ENCODE peak calls at places on chromosomes 13 and 19, in nine cellular contexts. K is IMR-90, Q is colonic mucosa, I is esophagus squamous epithelium, T is cardiac fibroblast, R is AG10803, P is AG04450, A is DND-41, Y is NB4. F is an unnamed sample.

GRCh38 chr19:23817519-23817918 is 58.8 kb upstream of the ZNF681 start:
- DNase-seq in T (peak; percentile 36), I (no peak), K (peak; percentile 4), R (no peak), A (peak; percentile 40), P (no peak), Q (peak; percentile 27), Y (peak; percentile 68), F (peak; percentile 19)

GRCh38 chr19:34480971-34481821 is at the start of gene WTIP:
- DNase-seq in T (peak; percentile 82), I (no peak), Y (no peak), P (peak; percentile 80), Q (peak; percentile 39), R (peak; percentile 94), A (no peak), K (peak; percentile 88), F (no peak)

GRCh38 chr13:94656766-94657165 is 55.1 kb downstream of the GPR180 start:
- DNase-seq in R (peak; percentile 98), Q (no peak), I (no peak), Y (no peak), T (peak; percentile 92), A (no peak), P (peak; percentile 91), K (peak; percentile 99), F (peak; percentile 58)

GRCh38 chr19:40442328-40443130 is 1.6 kb downstream of the SERTAD3 start:
- DNase-seq in T (no peak), Q (no peak), K (no peak), I (no peak), Y (no peak), P (no peak), R (no peak), A (peak; percentile 43), F (peak; percentile 64)

GRCh38 chr19:40799558-40800338 is 757 bp downstream of the EGLN2 start:
- DNase-seq in T (no peak), K (no peak), Q (peak; percentile 58), I (no peak), Y (peak; percentile 63), A (no peak), R (no peak), P (no peak), F (peak; percentile 58)

GRCh38 chr13:112756967-112757758 is 67.3 kb downstream of the ATP11A start:
- DNase-seq in P (no peak), T (no peak), A (no peak), Y (no peak), R (no peak), I (no peak), Q (no peak), K (no peak), F (no peak)

GRCh38 chr19:5387472-5387871 is 46.9 kb upstream of the PTPRS start:
- DNase-seq in P (no peak), T (no peak), A (no peak), Q (no peak), K (no peak), Y (no peak), I (no peak), R (no peak), F (no peak)

GRCh38 chr13:63731896-63732295 is 2316.2 kb upstream of the PCDH20 start:
- DNase-seq in I (no peak), Q (no peak), A (no peak), Y (no peak), K (no peak), T (no peak), R (no peak), P (no peak), F (no peak)

GRCh38 chr13:36475468-36475867 is 43.2 kb downstream of the CCNA1 start:
- DNase-seq in P (no peak), T (peak; percentile 30), R (no peak), A (no peak), Y (peak; percentile 58), Q (no peak), K (no peak), I (no peak), F (no peak)

GRCh38 chr13:32657309-32657708 is 71.1 kb downstream of the PDS5B start:
- DNase-seq in Q (no peak), A (no peak), T (no peak), I (no peak), R (no peak), Y (no peak), K (no peak), P (no peak), F (no peak)

GRCh38 chr13:48231080-48231479 is 1.9 kb upstream of the ITM2B start:
- DNase-seq in Q (no peak), R (no peak), T (peak; percentile 42), P (no peak), K (no peak), Y (no peak), A (no peak), I (no peak), F (no peak)

GRCh38 chr19:19562665-19563347 is 24.7 kb downstream of the CILP2 start:
- DNase-seq in P (no peak), R (no peak), Y (peak; percentile 49), I (no peak), Q (no peak), K (no peak), A (no peak), T (no peak), F (no peak)

GRCh38 chr13:40812102-40812501 is 22.7 kb downstream of the SLC25A15 start:
- DNase-seq in K (no peak), Y (peak; percentile 24), T (no peak), I (no peak), Q (no peak), R (no peak), P (no peak), A (no peak), F (no peak)

GRCh38 chr19:16067205-16067938 is 8.9 kb upstream of the TPM4 start:
- DNase-seq in P (peak; percentile 82), A (no peak), T (peak; percentile 90), K (peak; percentile 87), I (no peak), R (peak; percentile 88), Q (peak; percentile 79), Y (peak; percentile 49), F (no peak)
- H3K4me3 ChIP-seq in P (peak overlapping the region; percentile 90), A (no peak overlapping the region), T (peak overlapping the region; percentile 48), K (peak overlapping the region; percentile 54), I (peak overlapping the region; percentile 72), R (peak overlapping the region; percentile 57), Q (peak overlapping the region; percentile 29), Y (peak overlapping the region; percentile 54), F (no peak overlapping the region)

DNA sequence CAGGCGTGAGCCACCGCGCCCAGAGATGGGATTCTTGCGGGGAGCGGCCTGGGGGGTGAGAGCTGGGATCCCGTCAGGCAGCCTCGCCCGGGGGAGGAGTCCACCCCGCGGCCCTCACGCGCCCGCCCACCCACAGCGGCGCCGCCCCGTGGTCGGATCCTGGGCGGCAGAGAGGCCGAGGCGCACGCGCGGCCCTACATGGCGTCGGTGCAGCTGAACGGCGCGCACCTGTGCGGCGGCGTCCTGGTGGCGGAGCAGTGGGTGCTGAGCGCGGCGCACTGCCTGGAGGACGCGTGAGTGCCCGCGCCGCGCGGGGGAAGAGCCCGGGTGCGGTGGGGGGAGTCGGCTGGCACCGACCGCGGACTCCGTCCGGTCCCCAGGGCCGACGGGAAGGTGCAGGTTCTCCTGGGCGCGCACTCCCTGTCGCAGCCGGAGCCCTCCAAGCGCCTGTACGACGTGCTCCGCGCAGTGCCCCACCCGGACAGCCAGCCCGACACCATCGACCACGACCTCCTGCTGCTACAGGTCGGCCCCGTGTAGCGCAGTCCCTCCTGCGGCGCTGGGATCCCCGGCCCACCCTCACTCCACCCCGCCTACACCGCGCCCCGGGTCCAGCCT is 1.1 kb downstream of the CFD start:
- DNase-seq in P (peak; percentile 50), K (peak; percentile 75), I (no peak), R (peak; percentile 74), A (peak; percentile 53), Y (peak; percentile 72), Q (peak; percentile 71), T (peak; percentile 49), F (peak; percentile 74)
- TF ChIP-seq CTCF in P (no peak), K (peak; percentile 21), I (peak; percentile 15), R (peak; percentile 1), A (no peak), Y (no peak), Q (no peak), T (no peak), F (no peak)

GRCh38 chr19:4278460-4278901 is 585 bp upstream of the SHD start:
- DNase-seq in R (no peak), K (no peak), Y (peak; percentile 24), T (no peak), Q (no peak), I (no peak), A (no peak), P (no peak), F (no peak)
- H3K4me3 ChIP-seq in R (no peak overlapping the region), K (no peak overlapping the region), Y (no peak overlapping the region), T (no peak overlapping the region), Q (no peak overlapping the region), I (no peak overlapping the region), A (no peak overlapping the region), P (peak overlapping the region; percentile 13), F (no peak overlapping the region)

GRCh38 chr13:103510007-103510406 is 443.8 kb upstream of the SLC10A2 start:
- DNase-seq in K (no peak), R (no peak), Q (no peak), Y (no peak), A (no peak), P (no peak), I (no peak), T (no peak), F (no peak)
- TF ChIP-seq CTCF in K (no peak), R (no peak), Q (no peak), Y (no peak), A (peak; percentile 10), P (no peak), I (no peak), T (no peak), F (no peak)

GRCh38 chr13:101631403-101631802 is 178.9 kb downstream of the ITGBL1 start:
- DNase-seq in A (no peak), K (no peak), R (no peak), Y (no peak), Q (no peak), T (no peak), P (no peak), I (no peak), F (no peak)
- H3K4me3 ChIP-seq in A (no peak overlapping the region), K (no peak overlapping the region), R (no peak overlapping the region), Y (no peak overlapping the region), Q (no peak overlapping the region), T (no peak overlapping the region), P (no peak overlapping the region), I (no peak overlapping the region), F (no peak overlapping the region)

DNA sequence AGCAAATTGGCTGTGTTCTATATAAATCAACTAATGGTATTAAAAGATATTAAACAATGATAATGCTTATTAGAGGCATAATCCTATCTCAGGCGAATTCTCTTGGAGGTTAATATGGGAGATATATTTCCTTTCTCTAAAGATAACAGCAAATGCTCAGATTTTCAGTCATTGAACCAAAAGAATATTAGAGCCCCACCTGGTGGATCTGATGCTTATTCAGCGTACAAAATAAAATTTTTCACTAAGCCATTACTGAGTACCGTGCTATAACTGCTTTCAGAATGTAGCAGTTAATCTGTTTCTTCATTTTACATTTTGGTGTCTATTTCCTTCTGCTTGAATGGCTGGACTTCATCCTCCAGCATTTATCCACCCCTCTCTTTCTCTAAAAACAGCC is 143.3 kb upstream of the IPO5 start:
- DNase-seq in K (peak; percentile 14), Q (no peak), T (peak; percentile 31), A (no peak), R (peak; percentile 3), P (no peak), I (no peak), Y (peak; percentile 10), F (no peak)
- TF ChIP-seq CTCF in K (peak; percentile 49), Q (no peak), T (peak; percentile 50), A (peak; percentile 43), R (peak; percentile 56), P (peak; percentile 59), I (no peak), Y (peak; percentile 35), F (peak; percentile 10)